ENCODE peak calls at places on chromosomes 1 and 21, in four cellular contexts. One of them, this sample, is unnamed. For H3K9me3, the result is how much of the 10 kb centered on the place peaks cover.

GRCh38 chr1:68128157-68128556 is 77.7 kb upstream of the DIRAS3 start:
- DNase-seq in fibroblast of lung: peak
- DNase-seq in left ventricle myocardium inferior: no peak
- DNase-seq in mesenchymal stem cell: peak
- DNase-seq in this sample: peak

GRCh38 chr1:80218112-80218511 is 1211.6 kb upstream of the ADGRL4 start:
- DNase-seq in fibroblast of lung: peak
- DNase-seq in left ventricle myocardium inferior: no peak
- DNase-seq in mesenchymal stem cell: peak
- DNase-seq in this sample: peak

GRCh38 chr1:11484321-11484655 is 5.3 kb downstream of the DISP3 start:
- DNase-seq in fibroblast of lung: no peak
- DNase-seq in left ventricle myocardium inferior: peak
- DNase-seq in mesenchymal stem cell: no peak
- DNase-seq in this sample: no peak

GRCh38 chr1:233261206-233261605 is 34.3 kb downstream of the PCNX2 start:
- DNase-seq in fibroblast of lung: no peak
- DNase-seq in left ventricle myocardium inferior: no peak
- DNase-seq in mesenchymal stem cell: no peak
- DNase-seq in this sample: no peak

GRCh38 chr1:212981025-212981495 is 30.7 kb downstream of the VASH2 start:
- DNase-seq in fibroblast of lung: no peak
- DNase-seq in left ventricle myocardium inferior: peak
- DNase-seq in mesenchymal stem cell: no peak
- DNase-seq in this sample: no peak

GRCh38 chr1:95132762-95133161 is 15.6 kb downstream of the TLCD4 start:
- DNase-seq in fibroblast of lung: no peak
- DNase-seq in left ventricle myocardium inferior: no peak
- DNase-seq in mesenchymal stem cell: no peak
- DNase-seq in this sample: no peak

GRCh38 chr1:230156536-230156935 is 89.5 kb downstream of the GALNT2 start:
- DNase-seq in fibroblast of lung: no peak
- DNase-seq in left ventricle myocardium inferior: no peak
- DNase-seq in mesenchymal stem cell: no peak
- DNase-seq in this sample: no peak

GRCh38 chr1:203818399-203818798 is 23.0 kb downstream of the ZBED6 start:
- DNase-seq in fibroblast of lung: no peak
- DNase-seq in left ventricle myocardium inferior: no peak
- DNase-seq in mesenchymal stem cell: no peak
- DNase-seq in this sample: no peak

GRCh38 chr1:38328278-38329035 is 281.9 kb upstream of the POU3F1 start:
- DNase-seq in fibroblast of lung: no peak
- DNase-seq in left ventricle myocardium inferior: no peak
- DNase-seq in mesenchymal stem cell: no peak
- DNase-seq in this sample: no peak

GRCh38 chr1:36743286-36744005 is 260.7 kb upstream of the CSF3R start:
- DNase-seq in fibroblast of lung: no peak
- DNase-seq in left ventricle myocardium inferior: no peak
- DNase-seq in mesenchymal stem cell: no peak
- DNase-seq in this sample: no peak

GRCh38 chr1:230120949-230121381 is 53.9 kb downstream of the GALNT2 start:
- DNase-seq in fibroblast of lung: peak
- DNase-seq in left ventricle myocardium inferior: no peak
- DNase-seq in mesenchymal stem cell: peak
- DNase-seq in this sample: no peak

GRCh38 chr1:54014009-54014629 is 3.9 kb downstream of the LDLRAD1 start:
- DNase-seq in fibroblast of lung: no peak
- DNase-seq in left ventricle myocardium inferior: no peak
- DNase-seq in mesenchymal stem cell: no peak
- DNase-seq in this sample: no peak

GRCh38 chr1:104933846-104934245 is 1184.1 kb downstream of the AMY1C start:
- DNase-seq in fibroblast of lung: no peak
- DNase-seq in left ventricle myocardium inferior: no peak
- DNase-seq in mesenchymal stem cell: no peak
- DNase-seq in this sample: no peak

GRCh38 chr1:16979475-16980327 is 719 bp downstream of the MFAP2 start:
- DNase-seq in fibroblast of lung: peak
- DNase-seq in left ventricle myocardium inferior: no peak
- DNase-seq in mesenchymal stem cell: peak
- DNase-seq in this sample: peak

GRCh38 chr1:24926596-24927249 is 3.4 kb downstream of the RUNX3 start:
- DNase-seq in fibroblast of lung: no peak
- DNase-seq in left ventricle myocardium inferior: no peak
- DNase-seq in mesenchymal stem cell: peak
- DNase-seq in this sample: peak

GRCh38 chr1:5976231-5976630 is 16.0 kb downstream of the NPHP4 start:
- DNase-seq in fibroblast of lung: no peak
- DNase-seq in left ventricle myocardium inferior: no peak
- DNase-seq in mesenchymal stem cell: no peak
- DNase-seq in this sample: no peak

GRCh38 chr1:67771776-67772175 is 61.5 kb downstream of the GNG12 start:
- DNase-seq in fibroblast of lung: no peak
- DNase-seq in left ventricle myocardium inferior: no peak
- DNase-seq in mesenchymal stem cell: peak
- DNase-seq in this sample: peak

GRCh38 chr1:162003061-162003824 is 20.4 kb downstream of the OLFML2B start:
- DNase-seq in fibroblast of lung: peak
- DNase-seq in left ventricle myocardium inferior: no peak
- DNase-seq in mesenchymal stem cell: peak
- DNase-seq in this sample: peak

GRCh38 chr1:28796321-28797213 is 15.4 kb upstream of the OPRD1 start:
- DNase-seq in fibroblast of lung: no peak
- DNase-seq in left ventricle myocardium inferior: no peak
- DNase-seq in mesenchymal stem cell: no peak
- DNase-seq in this sample: no peak

GRCh38 chr1:109632671-109633346 is 13.2 kb downstream of the AMPD2 start:
- DNase-seq in fibroblast of lung: no peak
- DNase-seq in left ventricle myocardium inferior: no peak
- DNase-seq in mesenchymal stem cell: no peak
- DNase-seq in this sample: no peak

GRCh38 chr1:163174524-163175437 is 27.9 kb downstream of the RGS5 start:
- DNase-seq in fibroblast of lung: peak
- DNase-seq in left ventricle myocardium inferior: peak
- DNase-seq in mesenchymal stem cell: peak
- DNase-seq in this sample: peak

GRCh38 chr21:19684328-19684727 is 1280.7 kb upstream of the TMPRSS15 start:
- DNase-seq in fibroblast of lung: no peak
- DNase-seq in left ventricle myocardium inferior: no peak
- DNase-seq in mesenchymal stem cell: no peak
- DNase-seq in this sample: no peak

GRCh38 chr1:160432371-160432786 is 32.0 kb downstream of the VANGL2 start:
- DNase-seq in fibroblast of lung: no peak
- DNase-seq in left ventricle myocardium inferior: no peak
- DNase-seq in mesenchymal stem cell: no peak
- DNase-seq in this sample: no peak

GRCh38 chr1:67575861-67576260 is 109.1 kb upstream of the GADD45A start:
- DNase-seq in fibroblast of lung: peak
- DNase-seq in left ventricle myocardium inferior: no peak
- DNase-seq in mesenchymal stem cell: peak
- DNase-seq in this sample: peak

GRCh38 chr1:175633801-175634200 is 109.6 kb downstream of the TNR start:
- DNase-seq in fibroblast of lung: no peak
- DNase-seq in left ventricle myocardium inferior: no peak
- DNase-seq in mesenchymal stem cell: no peak
- DNase-seq in this sample: no peak

GRCh38 chr1:208329291-208329690 is 85.1 kb upstream of the PLXNA2 start:
- DNase-seq in fibroblast of lung: no peak
- DNase-seq in left ventricle myocardium inferior: no peak
- DNase-seq in mesenchymal stem cell: no peak
- DNase-seq in this sample: no peak

GRCh38 chr1:151192047-151192446 is 2.0 kb upstream of the VPS72 start:
- DNase-seq in fibroblast of lung: no peak
- DNase-seq in left ventricle myocardium inferior: no peak
- DNase-seq in mesenchymal stem cell: no peak
- DNase-seq in this sample: no peak

GRCh38 chr1:97781762-97782337 is 139.0 kb downstream of the DPYD start:
- DNase-seq in fibroblast of lung: no peak
- DNase-seq in left ventricle myocardium inferior: no peak
- DNase-seq in mesenchymal stem cell: no peak
- DNase-seq in this sample: no peak

DNA sequence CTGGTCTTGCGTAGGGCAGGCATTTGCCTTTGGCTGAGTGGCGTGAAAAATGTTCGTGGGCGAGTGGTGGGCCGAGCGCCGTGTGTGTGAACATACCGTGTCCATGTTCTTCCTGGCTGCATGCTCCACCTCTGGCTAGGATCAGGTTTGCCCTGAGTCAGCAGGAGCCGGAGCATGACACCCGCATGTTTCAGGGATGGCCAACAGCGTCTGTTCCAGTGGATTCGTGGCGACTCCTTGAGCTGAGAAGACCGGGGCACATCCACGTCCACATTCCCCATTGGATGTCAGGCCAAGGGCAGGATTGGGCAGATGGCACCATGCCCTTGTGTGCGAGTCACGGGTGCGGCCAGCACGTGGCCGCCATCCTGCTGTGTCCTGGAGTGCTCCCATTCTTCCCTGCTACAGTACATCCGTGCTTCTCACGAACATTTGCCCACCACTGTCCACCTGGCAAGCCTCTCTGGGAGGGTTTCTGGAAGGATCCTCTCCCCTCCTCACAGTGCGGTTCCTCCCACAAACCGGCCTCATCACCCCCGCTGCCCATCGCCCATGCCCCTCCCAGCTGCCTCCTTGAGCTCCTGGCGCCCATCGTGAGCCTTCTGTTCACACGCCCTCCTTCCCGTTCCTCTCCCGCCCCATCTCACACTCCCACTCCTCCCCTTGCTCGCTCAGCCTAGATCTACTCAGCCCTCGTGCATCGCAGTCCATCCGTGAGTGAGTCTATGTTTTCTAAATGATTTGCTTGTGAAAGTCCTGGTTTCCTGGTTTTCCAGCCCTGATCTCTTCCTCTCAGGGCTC is 118.8 kb upstream of the C1orf174 start:
- DNase-seq in fibroblast of lung: no peak
- DNase-seq in left ventricle myocardium inferior: no peak
- DNase-seq in mesenchymal stem cell: no peak
- DNase-seq in this sample: no peak
- H3K9me3 ChIP-seq in fibroblast of lung: under half
- H3K9me3 ChIP-seq in left ventricle myocardium inferior: under half
- H3K9me3 ChIP-seq in mesenchymal stem cell: under half
- H3K9me3 ChIP-seq in this sample: under half

GRCh38 chr1:63817700-63818099 is 43.9 kb downstream of the ROR1 start:
- DNase-seq in fibroblast of lung: no peak
- DNase-seq in left ventricle myocardium inferior: no peak
- DNase-seq in mesenchymal stem cell: no peak
- DNase-seq in this sample: no peak

GRCh38 chr1:63817152-63817667 is 43.4 kb downstream of the ROR1 start:
- DNase-seq in fibroblast of lung: peak
- DNase-seq in left ventricle myocardium inferior: no peak
- DNase-seq in mesenchymal stem cell: peak
- DNase-seq in this sample: peak

GRCh38 chr1:63818567-63819340 is 44.9 kb downstream of the ROR1 start:
- DNase-seq in fibroblast of lung: no peak
- DNase-seq in left ventricle myocardium inferior: no peak
- DNase-seq in mesenchymal stem cell: peak
- DNase-seq in this sample: no peak

GRCh38 chr1:63821650-63822049 is 47.8 kb downstream of the ROR1 start:
- DNase-seq in fibroblast of lung: peak
- DNase-seq in left ventricle myocardium inferior: no peak
- DNase-seq in mesenchymal stem cell: peak
- DNase-seq in this sample: peak

DNA sequence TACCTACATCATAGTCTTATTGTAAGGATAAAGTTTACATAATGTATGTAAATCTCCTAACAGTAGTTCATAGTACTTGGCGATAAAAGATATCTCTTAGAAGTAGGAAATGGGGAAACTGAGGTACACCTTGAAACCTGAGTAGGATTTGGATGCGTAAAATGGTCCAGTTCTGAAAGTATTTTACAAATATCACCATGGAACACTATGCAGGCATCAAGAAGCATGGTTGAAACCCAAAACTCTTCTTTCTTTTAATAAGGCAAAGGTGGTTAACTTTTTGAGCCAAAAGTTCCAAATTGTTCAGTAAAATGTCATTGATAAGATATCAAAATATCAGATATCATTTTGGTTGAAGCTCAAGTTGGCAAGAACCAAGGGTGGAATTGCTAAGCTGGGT is 46.0 kb downstream of the ROR1 start:
- DNase-seq in fibroblast of lung: no peak
- DNase-seq in left ventricle myocardium inferior: no peak
- DNase-seq in mesenchymal stem cell: no peak
- DNase-seq in this sample: no peak
- H3K9me3 ChIP-seq in fibroblast of lung: under half
- H3K9me3 ChIP-seq in left ventricle myocardium inferior: under half
- H3K9me3 ChIP-seq in mesenchymal stem cell: under half
- H3K9me3 ChIP-seq in this sample: under half

DNA sequence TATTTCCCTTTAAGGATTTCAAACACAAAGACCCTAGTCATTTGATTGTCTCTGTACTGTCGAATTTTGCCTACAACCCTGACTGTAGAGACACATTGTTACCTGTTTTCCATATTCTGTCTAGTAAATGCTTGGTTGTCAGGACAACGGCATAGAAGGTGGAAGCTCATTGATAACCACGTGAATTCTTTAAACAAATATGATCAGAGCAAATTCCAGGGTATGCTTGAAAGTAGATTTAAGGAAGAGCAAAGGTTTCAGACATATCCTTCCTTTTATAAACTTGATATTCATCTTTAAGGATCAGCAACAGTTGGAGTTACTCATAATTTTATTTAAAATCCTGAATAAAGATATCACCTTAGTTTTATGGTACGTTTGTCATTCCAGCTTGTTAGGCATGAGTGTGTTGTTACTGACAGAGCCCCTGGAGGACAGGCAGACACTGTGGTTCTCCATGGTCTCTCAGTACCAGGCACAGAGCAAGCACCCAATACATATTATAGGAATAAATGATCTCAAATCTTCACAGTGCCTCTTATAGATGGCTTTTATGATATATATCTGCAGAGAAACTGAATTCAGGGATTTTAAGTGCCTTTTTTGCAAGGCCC is 203.2 kb downstream of the FGGY start:
- DNase-seq in fibroblast of lung: no peak
- DNase-seq in left ventricle myocardium inferior: no peak
- DNase-seq in mesenchymal stem cell: no peak
- DNase-seq in this sample: no peak
- H3K9me3 ChIP-seq in fibroblast of lung: under half
- H3K9me3 ChIP-seq in left ventricle myocardium inferior: under half
- H3K9me3 ChIP-seq in mesenchymal stem cell: under half
- H3K9me3 ChIP-seq in this sample: under half

DNA sequence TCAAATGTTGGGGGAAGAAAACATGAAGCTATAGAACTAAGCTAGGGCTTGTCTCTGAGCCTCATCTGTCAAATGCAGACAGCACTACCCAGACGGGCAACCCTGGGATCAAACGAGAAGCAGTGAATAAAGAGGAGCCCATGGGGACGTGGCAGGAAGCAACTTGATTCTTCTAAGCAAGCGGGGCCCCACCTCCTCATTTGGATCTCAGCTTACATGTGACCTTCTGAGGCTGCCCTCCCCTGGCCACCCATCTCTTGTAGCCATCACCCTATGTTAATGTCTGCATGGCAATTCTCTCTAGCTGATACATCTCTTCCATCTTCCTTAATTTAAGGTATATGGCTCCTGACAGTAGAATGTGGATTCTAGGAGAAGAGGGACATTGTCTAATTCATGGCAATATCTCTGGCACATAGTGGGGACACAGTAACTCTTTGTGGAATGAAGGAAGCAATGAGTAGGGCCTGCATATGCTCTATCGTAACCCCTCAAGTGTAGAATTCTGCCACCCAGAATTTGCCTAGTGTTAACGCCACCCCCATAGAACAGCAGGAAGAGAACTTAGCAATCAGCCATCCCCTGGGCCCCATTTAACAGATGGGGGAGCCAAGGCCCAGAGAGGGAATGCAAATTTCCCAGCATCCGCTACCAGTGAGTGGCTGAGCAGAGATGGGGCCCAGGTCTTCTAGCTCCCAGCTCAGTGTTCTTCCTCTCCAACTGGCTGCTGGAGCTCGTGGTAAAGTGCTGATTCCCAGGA is 171.5 kb downstream of the IGSF21 start:
- DNase-seq in fibroblast of lung: no peak
- DNase-seq in left ventricle myocardium inferior: no peak
- DNase-seq in mesenchymal stem cell: no peak
- DNase-seq in this sample: no peak
- H3K9me3 ChIP-seq in fibroblast of lung: under half
- H3K9me3 ChIP-seq in left ventricle myocardium inferior: under half
- H3K9me3 ChIP-seq in mesenchymal stem cell: under half
- H3K9me3 ChIP-seq in this sample: under half

This sample was measured in adipocyte.